ENCODE peak calls at places on chromosomes 13 and 19, in seven cellular contexts. G is omental fat pad; O is GM04504; H is activated CD4-positive, alpha-beta T cell treated with anti-CD3 and anti-CD28 coated beads, Interleukin-2, amount 10 ng/mL, durations not matched to agents 7 days and 5 days; R is neural crest cell; T is CD4-positive, CD25-positive, alpha-beta regulatory T cell; X is fibroblast of mammary gland. A is an unnamed sample.
A peak's percentile ranks its signal among the peaks of the same experiment; 100 is the strongest.

GRCh38 chr13:70391678-70392077 is 283.4 kb upstream of the KLHL1 start:
- DNase-seq in G (no peak), O (no peak), H (no peak), R (no peak), T (no peak), X (no peak), A (no peak)

GRCh38 chr19:18519962-18520847 is 1.7 kb downstream of the ELL start:
- DNase-seq in G (peak; percentile 38), O (peak; percentile 52), H (peak; percentile 74), R (peak; percentile 20), T (peak; percentile 77), X (peak; percentile 85), A (peak; percentile 56)

GRCh38 chr13:33123066-33123940 is 107.1 kb downstream of the KL start:
- DNase-seq in G (no peak), O (no peak), H (no peak), R (no peak), T (no peak), X (no peak), A (no peak)

GRCh38 chr13:41833851-41834250 is 127.1 kb downstream of the VWA8 start:
- DNase-seq in G (no peak), O (no peak), H (no peak), R (no peak), T (no peak), X (peak; percentile 58), A (no peak)

GRCh38 chr13:79973533-79973963 is 367.4 kb downstream of the SPRY2 start:
- DNase-seq in G (no peak), O (no peak), H (no peak), R (no peak), T (no peak), X (peak; percentile 24), A (no peak)

GRCh38 chr13:76667551-76667950 is 218.7 kb downstream of the KCTD12 start:
- DNase-seq in G (no peak), O (peak; percentile 51), H (no peak), R (no peak), T (peak; percentile 16), X (peak; percentile 74), A (peak; percentile 1)

GRCh38 chr19:1229837-1230584 is 7.8 kb downstream of the CBARP start:
- DNase-seq in G (no peak), O (no peak), H (no peak), R (no peak), T (no peak), X (no peak), A (no peak)

GRCh38 chr19:32464279-32464678 is 58.7 kb downstream of the DPY19L3 start:
- DNase-seq in G (no peak), O (no peak), H (no peak), R (no peak), T (peak; percentile 39), X (peak; percentile 18), A (peak; percentile 6)

GRCh38 chr19:18669524-18669817 is 14.0 kb upstream of the CRTC1 start:
- DNase-seq in G (no peak), O (no peak), H (no peak), R (no peak), T (no peak), X (peak; percentile 34), A (no peak)

A was measured in NCI-H460.